ENCODE peak calls at places on chromosomes 3 and 15, in five cellular contexts. Q, Y, U, X and K are unnamed samples.
A peak's percentile ranks its signal among the peaks of the same experiment; 100 is the strongest.

GRCh38 chr3:18354706-18355105 is 70.4 kb downstream of the SATB1 start:
- DNase-seq in Q (no peak), Y (no peak), U (no peak), X (no peak), K (no peak)

GRCh38 chr3:120113128-120114116 is 19.2 kb upstream of the GSK3B start:
- DNase-seq in Q (no peak), Y (no peak), U (no peak), X (no peak), K (no peak)

GRCh38 chr15:67030036-67030762 is 35.2 kb upstream of the SMAD3 start:
- DNase-seq in Q (no peak), Y (no peak), U (no peak), X (peak; percentile 60), K (peak; percentile 76)

GRCh38 chr3:4401441-4401840 is 65.6 kb downstream of the SUMF1 start:
- DNase-seq in Q (no peak), Y (no peak), U (no peak), X (no peak), K (no peak)

GRCh38 chr3:116005404-116005803 is 382.1 kb downstream of the GAP43 start:
- DNase-seq in Q (no peak), Y (peak; percentile 28), U (no peak), X (peak; percentile 11), K (no peak)

GRCh38 chr3:15268033-15268631 is 62.1 kb downstream of the CAPN7 start:
- DNase-seq in Q (peak; percentile 78), Y (peak; percentile 88), U (peak; percentile 79), X (peak; percentile 63), K (peak; percentile 87)

GRCh38 chr15:70376031-70376928 is 278.6 kb upstream of the TLE3 start:
- DNase-seq in Q (no peak), Y (no peak), U (no peak), X (no peak), K (no peak)

GRCh38 chr3:184643442-184643841 is 68.4 kb downstream of the MAGEF1 start:
- DNase-seq in Q (no peak), Y (no peak), U (no peak), X (no peak), K (no peak)

GRCh38 chr3:17973559-17973906 is 231.1 kb upstream of the TBC1D5 start:
- DNase-seq in Q (no peak), Y (no peak), U (no peak), X (no peak), K (no peak)

GRCh38 chr15:68655686-68656437 is 77.1 kb downstream of the CORO2B start:
- DNase-seq in Q (no peak), Y (peak; percentile 5), U (no peak), X (no peak), K (no peak)

GRCh38 chr3:136503056-136503455 is 249.1 kb downstream of the STAG1 start:
- DNase-seq in Q (no peak), Y (no peak), U (no peak), X (no peak), K (no peak)

GRCh38 chr15:88649286-88649733 is 10.5 kb downstream of the ISG20 start:
- DNase-seq in Q (peak; percentile 56), Y (no peak), U (peak; percentile 95), X (no peak), K (no peak)